ENCODE peak calls at places on chromosomes 16 and 17, in four cellular contexts. One of them, this sample, is unnamed.

GRCh38 chr17:34447406-34447805 is 84.4 kb upstream of the CCL1 start:
- DNase-seq in thoracic aorta: no peak
- DNase-seq in Calu3: no peak
- DNase-seq in nephron progenitor cell: no peak
- DNase-seq in this sample: no peak

GRCh38 chr16:66070140-66070887 is 296.2 kb upstream of the CDH5 start:
- DNase-seq in thoracic aorta: no peak
- DNase-seq in Calu3: no peak
- DNase-seq in nephron progenitor cell: no peak
- DNase-seq in this sample: no peak

GRCh38 chr17:79968116-79968515 is 67.6 kb downstream of the TBC1D16 start:
- DNase-seq in thoracic aorta: no peak
- DNase-seq in Calu3: no peak
- DNase-seq in nephron progenitor cell: no peak
- DNase-seq in this sample: no peak

GRCh38 chr16:23640669-23640958 is 496 bp downstream of the PALB2 start:
- DNase-seq in thoracic aorta: no peak
- DNase-seq in Calu3: peak; percentile 6
- DNase-seq in nephron progenitor cell: no peak
- DNase-seq in this sample: no peak

GRCh38 chr17:47119746-47120520 is 69.2 kb downstream of the CDC27 start:
- DNase-seq in thoracic aorta: no peak
- DNase-seq in Calu3: no peak
- DNase-seq in nephron progenitor cell: no peak
- DNase-seq in this sample: no peak

GRCh38 chr17:82502207-82502606 is 17.3 kb upstream of the FOXK2 start:
- DNase-seq in thoracic aorta: no peak
- DNase-seq in Calu3: no peak
- DNase-seq in nephron progenitor cell: no peak
- DNase-seq in this sample: no peak

GRCh38 chr16:86030116-86030515 is 131.2 kb downstream of the IRF8 start:
- DNase-seq in thoracic aorta: no peak
- DNase-seq in Calu3: no peak
- DNase-seq in nephron progenitor cell: no peak
- DNase-seq in this sample: no peak

GRCh38 chr16:16036359-16036792 is 87.0 kb downstream of the ABCC1 start:
- DNase-seq in thoracic aorta: no peak
- DNase-seq in Calu3: no peak
- DNase-seq in nephron progenitor cell: no peak
- DNase-seq in this sample: no peak

GRCh38 chr17:62824290-62825135 is 16.4 kb upstream of the MARCHF10 start:
- DNase-seq in thoracic aorta: no peak
- DNase-seq in Calu3: peak; percentile 32
- DNase-seq in nephron progenitor cell: no peak
- DNase-seq in this sample: no peak